ENCODE peak calls at places on chromosomes 4 and X, in ten cellular contexts. U is ELF-1, I is hippocampal formation, K is H4, V is aorta, J is pancreas, O is ovary, Q is GM06990, C is LHCN-M2, F is EH. T is an unnamed sample.

GRCh38 chr4:158667651-158668198 is 4.0 kb downstream of the C4orf46 start:
- DNase-seq in U (no peak), I (no peak), K (peak), V (no peak), J (no peak), O (no peak), Q (no peak), C (peak), F (peak), T (no peak)

GRCh38 chrX:123989235-123989634 is 27.7 kb downstream of the STAG2 start:
- DNase-seq in U (no peak), I (no peak), K (no peak), V (no peak), J (no peak), O (no peak), Q (no peak), C (no peak), F (no peak), T (no peak)

GRCh38 chrX:56498756-56499155 is 64.7 kb upstream of the UBQLN2 start:
- DNase-seq in U (no peak), I (no peak), K (no peak), V (no peak), J (no peak), O (no peak), Q (no peak), C (no peak), F (no peak), T (no peak)

GRCh38 chrX:82335772-82336171 is 1133.9 kb downstream of the SH3BGRL start:
- DNase-seq in U (peak), I (no peak), K (no peak), V (no peak), J (no peak), O (no peak), Q (no peak), C (no peak), F (no peak), T (no peak)

GRCh38 chr4:74716436-74716765 is 77.9 kb downstream of the BTC start:
- DNase-seq in U (no peak), I (no peak), K (no peak), V (no peak), J (no peak), O (no peak), Q (no peak), C (no peak), F (no peak), T (no peak)

GRCh38 chrX:49860867-49861535 is 18.3 kb upstream of the USP27X start:
- DNase-seq in U (no peak), I (no peak), K (no peak), V (no peak), J (no peak), O (no peak), Q (no peak), C (no peak), F (no peak), T (no peak)

GRCh38 chr4:186037692-186038658 is 31.0 kb upstream of the TLR3 start:
- DNase-seq in U (peak), I (peak), K (peak), V (no peak), J (no peak), O (no peak), Q (no peak), C (peak), F (peak), T (no peak)

GRCh38 chr4:15920723-15921591 is 17.6 kb downstream of the FGFBP1 start:
- DNase-seq in U (no peak), I (no peak), K (peak), V (peak), J (peak), O (no peak), Q (no peak), C (peak), F (peak), T (no peak)

GRCh38 chr4:41396869-41397268 is 140.1 kb downstream of the UCHL1 start:
- DNase-seq in U (no peak), I (no peak), K (no peak), V (no peak), J (no peak), O (no peak), Q (no peak), C (no peak), F (no peak), T (no peak)

GRCh38 chrX:36642052-36642451 is 366.1 kb upstream of the FAM47C start:
- DNase-seq in U (peak), I (no peak), K (no peak), V (no peak), J (no peak), O (no peak), Q (no peak), C (no peak), F (no peak), T (no peak)

GRCh38 chr4:36046026-36046425 is 198.3 kb downstream of the ARAP2 start:
- DNase-seq in U (no peak), I (no peak), K (no peak), V (no peak), J (no peak), O (no peak), Q (no peak), C (no peak), F (no peak), T (no peak)

GRCh38 chr4:34309356-34309900 is 1934.9 kb downstream of the ARAP2 start:
- DNase-seq in U (no peak), I (no peak), K (no peak), V (no peak), J (no peak), O (no peak), Q (no peak), C (peak), F (no peak), T (no peak)

GRCh38 chr4:144712775-144713174 is 66.8 kb downstream of the HHIP start:
- DNase-seq in U (no peak), I (no peak), K (peak), V (no peak), J (no peak), O (no peak), Q (no peak), C (peak), F (peak), T (no peak)

GRCh38 chrX:101219116-101219839 is at the start of gene DRP2:
- DNase-seq in U (no peak), I (no peak), K (no peak), V (no peak), J (no peak), O (no peak), Q (no peak), C (peak), F (peak), T (no peak)

GRCh38 chr4:118235726-118236125 is 117.1 kb downstream of the PRSS12 start:
- DNase-seq in U (no peak), I (peak), K (no peak), V (no peak), J (no peak), O (no peak), Q (no peak), C (no peak), F (no peak), T (no peak)

GRCh38 chr4:126568652-126569580 is 1063.8 kb upstream of the INTU start:
- DNase-seq in U (no peak), I (peak), K (no peak), V (no peak), J (no peak), O (no peak), Q (no peak), C (peak), F (no peak), T (no peak)

GRCh38 chr4:165814256-165815010 is 58.6 kb upstream of the TLL1 start:
- DNase-seq in U (no peak), I (no peak), K (peak), V (no peak), J (no peak), O (no peak), Q (no peak), C (peak), F (peak), T (no peak)

GRCh38 chr4:63831590-63831989 is 577.7 kb downstream of the TECRL start:
- DNase-seq in U (no peak), I (no peak), K (no peak), V (no peak), J (no peak), O (no peak), Q (no peak), C (no peak), F (no peak), T (no peak)

GRCh38 chr4:145043306-145043705 is 54.7 kb downstream of the ANAPC10 start:
- DNase-seq in U (no peak), I (no peak), K (no peak), V (no peak), J (no peak), O (no peak), Q (no peak), C (no peak), F (no peak), T (no peak)

GRCh38 chr4:155828628-155829027 is 37.4 kb downstream of the ASIC5 start:
- DNase-seq in U (no peak), I (no peak), K (no peak), V (no peak), J (no peak), O (no peak), Q (no peak), C (no peak), F (peak), T (no peak)

GRCh38 chrX:141724186-141724585 is 25.6 kb upstream of the SPANXD start:
- DNase-seq in U (no peak), I (no peak), K (no peak), V (no peak), J (no peak), O (no peak), Q (no peak), C (no peak), F (peak), T (no peak)

GRCh38 chrX:130120321-130120731 is 10.0 kb upstream of the ELF4 start:
- DNase-seq in U (peak), I (no peak), K (no peak), V (no peak), J (no peak), O (no peak), Q (peak), C (no peak), F (no peak), T (no peak)

GRCh38 chr4:10161840-10162239 is 45.2 kb upstream of the WDR1 start:
- DNase-seq in U (no peak), I (no peak), K (no peak), V (no peak), J (no peak), O (no peak), Q (no peak), C (no peak), F (no peak), T (no peak)

GRCh38 chr4:23763559-23763958 is 126.3 kb downstream of the PPARGC1A start:
- DNase-seq in U (no peak), I (no peak), K (no peak), V (no peak), J (no peak), O (no peak), Q (no peak), C (no peak), F (no peak), T (no peak)